ENCODE peak calls at places on chromosome 6, in ten cellular contexts. B, D, C, H, A, K, R, P, E and O are unnamed samples.

GRCh38 chr6:170221753-170222400 is 69.0 kb downstream of the DLL1 start:
- DNase-seq in B (no peak), D (no peak), C (no peak), H (no peak), A (no peak), K (no peak), R (no peak), P (no peak), E (peak), O (peak)

GRCh38 chr6:29651413-29652197 is 5.3 kb upstream of the MOG start:
- DNase-seq in B (no peak), D (no peak), C (peak), H (no peak), A (no peak), K (no peak), R (no peak), P (no peak), E (no peak), O (peak)

GRCh38 chr6:42281570-42281969 is 63.9 kb upstream of the MRPS10 start:
- DNase-seq in B (no peak), D (no peak), C (no peak), H (no peak), A (no peak), K (no peak), R (no peak), P (no peak), E (no peak), O (no peak)

GRCh38 chr6:87483929-87484328 is 11.2 kb downstream of the SLC35A1 start:
- DNase-seq in B (no peak), D (no peak), C (peak), H (no peak), A (no peak), K (no peak), R (no peak), P (peak), E (no peak), O (peak)

GRCh38 chr6:140500864-140501263 is 1126.4 kb upstream of the CITED2 start:
- DNase-seq in B (no peak), D (no peak), C (no peak), H (no peak), A (no peak), K (no peak), R (no peak), P (no peak), E (no peak), O (no peak)

GRCh38 chr6:140988780-140989179 is 1143.9 kb upstream of the GJE1 start:
- DNase-seq in B (no peak), D (no peak), C (no peak), H (no peak), A (no peak), K (no peak), R (no peak), P (no peak), E (peak), O (peak)

GRCh38 chr6:18634912-18635311 is 247.8 kb downstream of the RNF144B start:
- DNase-seq in B (no peak), D (no peak), C (no peak), H (no peak), A (no peak), K (no peak), R (no peak), P (no peak), E (no peak), O (no peak)

GRCh38 chr6:26284537-26285142 is 80.4 kb upstream of the BTN3A2 start:
- DNase-seq in B (peak), D (no peak), C (peak), H (peak), A (no peak), K (peak), R (peak), P (peak), E (peak), O (peak)

GRCh38 chr6:125793280-125793679 is 2.5 kb downstream of the NCOA7 start:
- DNase-seq in B (no peak), D (no peak), C (no peak), H (no peak), A (no peak), K (no peak), R (no peak), P (no peak), E (no peak), O (no peak)

GRCh38 chr6:122610690-122611455 is 668 bp downstream of the PKIB start:
- DNase-seq in B (peak), D (no peak), C (peak), H (peak), A (no peak), K (peak), R (peak), P (peak), E (peak), O (peak)

GRCh38 chr6:158793432-158793831 is 25.7 kb downstream of the EZR start:
- DNase-seq in B (no peak), D (no peak), C (peak), H (no peak), A (no peak), K (no peak), R (no peak), P (peak), E (no peak), O (peak)

GRCh38 chr6:54307412-54308036 is 717 bp upstream of the TINAG start:
- DNase-seq in B (no peak), D (no peak), C (peak), H (peak), A (no peak), K (no peak), R (no peak), P (peak), E (no peak), O (peak)

GRCh38 chr6:149234051-149234962 is 83.2 kb upstream of the TAB2 start:
- DNase-seq in B (no peak), D (no peak), C (peak), H (no peak), A (no peak), K (no peak), R (no peak), P (peak), E (no peak), O (peak)

GRCh38 chr6:1858191-1858590 is 248.5 kb downstream of the FOXC1 start:
- DNase-seq in B (no peak), D (no peak), C (no peak), H (no peak), A (no peak), K (no peak), R (no peak), P (no peak), E (no peak), O (no peak)

GRCh38 chr6:118985123-118985830 is 50.3 kb upstream of the MCM9 start:
- DNase-seq in B (no peak), D (no peak), C (no peak), H (no peak), A (no peak), K (no peak), R (no peak), P (no peak), E (no peak), O (peak)

GRCh38 chr6:96792791-96793190 is 44.5 kb downstream of the GPR63 start:
- DNase-seq in B (no peak), D (no peak), C (no peak), H (no peak), A (no peak), K (no peak), R (no peak), P (no peak), E (no peak), O (no peak)

GRCh38 chr6:139291813-139292619 is at the start of gene TXLNB:
- DNase-seq in B (peak), D (no peak), C (peak), H (no peak), A (peak), K (peak), R (peak), P (peak), E (peak), O (peak)

GRCh38 chr6:71349395-71349794 is 60.8 kb downstream of the OGFRL1 start:
- DNase-seq in B (no peak), D (no peak), C (peak), H (no peak), A (peak), K (no peak), R (no peak), P (no peak), E (no peak), O (peak)

GRCh38 chr6:88105741-88106340 is 58.2 kb downstream of the SPACA1 start:
- DNase-seq in B (no peak), D (no peak), C (peak), H (no peak), A (no peak), K (no peak), R (no peak), P (no peak), E (no peak), O (peak)

GRCh38 chr6:110596354-110596753 is 119.9 kb upstream of the SLC22A16 start:
- DNase-seq in B (no peak), D (no peak), C (no peak), H (no peak), A (no peak), K (no peak), R (no peak), P (no peak), E (no peak), O (no peak)

GRCh38 chr6:87617405-87617804 is 27.5 kb downstream of the ORC3 start:
- DNase-seq in B (no peak), D (no peak), C (no peak), H (no peak), A (no peak), K (no peak), R (no peak), P (no peak), E (no peak), O (no peak)

GRCh38 chr6:12318749-12319148 is 28.6 kb downstream of the EDN1 start:
- DNase-seq in B (no peak), D (no peak), C (no peak), H (no peak), A (no peak), K (no peak), R (no peak), P (no peak), E (no peak), O (no peak)

GRCh38 chr6:152271681-152272464 is 365.3 kb downstream of the SYNE1 start:
- DNase-seq in B (peak), D (no peak), C (peak), H (no peak), A (no peak), K (no peak), R (no peak), P (peak), E (no peak), O (no peak)

GRCh38 chr6:108293527-108294296 is 1.1 kb upstream of the AFG1L start:
- DNase-seq in B (no peak), D (no peak), C (no peak), H (no peak), A (no peak), K (no peak), R (peak), P (no peak), E (no peak), O (peak)

GRCh38 chr6:129695373-129696027 is 14.5 kb downstream of the ARHGAP18 start:
- DNase-seq in B (no peak), D (no peak), C (no peak), H (no peak), A (no peak), K (no peak), R (no peak), P (no peak), E (no peak), O (no peak)